ENCODE peak calls at places on chromosomes 2 and 18, in four cellular contexts. K, E, H and V are unnamed samples.

GRCh38 chr2:31415421-31415820 is 879 bp upstream of the XDH start:
- DNase-seq in E (no peak), K (no peak), H (no peak), V (no peak)

GRCh38 chr18:22503803-22504202 is 86.1 kb upstream of the CTAGE1 start:
- DNase-seq in E (no peak), K (no peak), H (no peak), V (no peak)

GRCh38 chr18:37520508-37520907 is 45.1 kb downstream of the CELF4 start:
- DNase-seq in E (no peak), H (no peak), K (peak), V (no peak)

GRCh38 chr2:112055833-112056625 is 960 bp downstream of the TMEM87B start:
- DNase-seq in E (peak), K (peak), H (peak), V (peak)

GRCh38 chr2:10810175-10811161 is 2.1 kb downstream of the PDIA6 start:
- DNase-seq in H (no peak), E (peak), K (no peak), V (no peak)

GRCh38 chr2:121697108-121697631 is 39.5 kb downstream of the NIFK start:
- DNase-seq in E (no peak), K (no peak), H (peak), V (no peak)

GRCh38 chr2:172038604-172039003 is 38.9 kb downstream of the METAP1D start:
- DNase-seq in E (no peak), H (no peak), K (no peak), V (no peak)

GRCh38 chr2:239103125-239104098 is 255.5 kb downstream of the TWIST2 start:
- DNase-seq in K (no peak), H (no peak), E (no peak), V (no peak)

GRCh38 chr18:73099759-73100158 is 232.0 kb upstream of the NETO1 start:
- DNase-seq in H (no peak), E (no peak), K (no peak), V (no peak)

GRCh38 chr2:180015951-180016709 is 9.0 kb upstream of the CWC22 start:
- DNase-seq in K (no peak), E (no peak), H (no peak), V (no peak)

GRCh38 chr2:31297751-31298150 is 63.8 kb downstream of the EHD3 start:
- DNase-seq in K (no peak), H (no peak), E (peak), V (no peak)

GRCh38 chr2:67649331-67650071 is 252.4 kb downstream of the ETAA1 start:
- DNase-seq in K (no peak), H (peak), E (peak), V (peak)

GRCh38 chr2:196592912-196593881 is 46.3 kb upstream of the CCDC150 start:
- DNase-seq in H (no peak), K (peak), E (peak), V (peak)

GRCh38 chr2:42504364-42505230 is 10.8 kb upstream of the KCNG3 start:
- DNase-seq in K (no peak), E (no peak), H (no peak), V (no peak)

GRCh38 chr18:76425299-76426101 is 69.5 kb downstream of the ZNF516 start:
- DNase-seq in H (no peak), K (no peak), E (peak), V (no peak)

GRCh38 chr18:46069524-46069923 is 2.5 kb downstream of the PSTPIP2 start:
- DNase-seq in H (no peak), E (no peak), K (no peak), V (no peak)

GRCh38 chr18:57950542-57950941 is 93.5 kb upstream of the NEDD4L start:
- DNase-seq in H (no peak), K (no peak), E (no peak), V (no peak)

GRCh38 chr2:240708457-240708856 is 16.8 kb downstream of the AQP12A start:
- DNase-seq in K (no peak), E (no peak), H (no peak), V (peak)

GRCh38 chr2:239890347-239890746 is 134.8 kb downstream of the NDUFA10 start:
- DNase-seq in H (no peak), K (no peak), E (peak), V (peak)

GRCh38 chr2:32482466-32482865 is 125.6 kb downstream of the BIRC6 start:
- DNase-seq in H (no peak), E (no peak), K (no peak), V (no peak)

GRCh38 chr2:205034034-205034433 is 488.8 kb downstream of the PARD3B start:
- DNase-seq in E (no peak), H (no peak), K (no peak), V (no peak)

GRCh38 chr2:27954771-27955384 is 64.3 kb downstream of the BABAM2 start:
- DNase-seq in E (no peak), H (peak), K (no peak), V (peak)

GRCh38 chr2:239398536-239398935 is 2.3 kb downstream of the HDAC4 start:
- DNase-seq in H (no peak), K (peak), E (peak), V (no peak)